ENCODE peak calls at places on chromosomes 6 and 20, in ten cellular contexts. I, Q, B, J, O, G, M, F, K and U are unnamed samples.

GRCh38 chr6:162173448-162173847 is 554.1 kb downstream of the PRKN start:
- DNase-seq in I (no peak), Q (no peak), B (no peak), J (no peak), O (no peak), G (no peak), M (no peak), F (no peak), K (no peak), U (no peak)

GRCh38 chr20:36093025-36093803 is 61.3 kb upstream of the EPB41L1 start:
- DNase-seq in I (no peak), Q (no peak), B (peak; percentile 31), J (peak; percentile 60), O (peak; percentile 82), G (peak; percentile 39), M (no peak), F (no peak), K (peak; percentile 39), U (peak; percentile 78)

GRCh38 chr20:32583581-32584045 is 1.5 kb downstream of the NOL4L start:
- DNase-seq in I (no peak), Q (no peak), B (no peak), J (no peak), O (no peak), G (peak; percentile 84), M (no peak), F (no peak), K (no peak), U (peak; percentile 70)

GRCh38 chr20:62952373-62953166 is at the start of gene SLC17A9:
- DNase-seq in I (no peak), Q (peak; percentile 71), B (peak; percentile 17), J (peak; percentile 71), O (no peak), G (peak; percentile 37), M (no peak), F (no peak), K (no peak), U (peak; percentile 70)

GRCh38 chr20:48489656-48490055 is 338.1 kb downstream of the PREX1 start:
- DNase-seq in I (no peak), Q (no peak), B (no peak), J (no peak), O (no peak), G (peak; percentile 1), M (no peak), F (no peak), K (no peak), U (no peak)

GRCh38 chr20:47440857-47441773 is 60.6 kb upstream of the NCOA3 start:
- DNase-seq in I (no peak), Q (no peak), B (no peak), J (peak; percentile 50), O (peak; percentile 93), G (no peak), M (no peak), F (no peak), K (no peak), U (no peak)

GRCh38 chr6:148307400-148307799 is 35.2 kb upstream of the SASH1 start:
- DNase-seq in I (no peak), Q (no peak), B (no peak), J (no peak), O (no peak), G (no peak), M (no peak), F (no peak), K (no peak), U (no peak)

GRCh38 chr20:4665591-4665990 is 56.1 kb upstream of the PRND start:
- DNase-seq in I (no peak), Q (no peak), B (no peak), J (no peak), O (no peak), G (no peak), M (no peak), F (no peak), K (no peak), U (no peak)

GRCh38 chr6:22682979-22683378 is 113.6 kb downstream of the HDGFL1 start:
- DNase-seq in I (no peak), Q (no peak), B (no peak), J (no peak), O (no peak), G (no peak), M (no peak), F (no peak), K (no peak), U (no peak)

GRCh38 chr6:47403801-47404200 is 73.8 kb upstream of the CD2AP start:
- DNase-seq in I (no peak), Q (no peak), B (no peak), J (no peak), O (no peak), G (no peak), M (no peak), F (no peak), K (no peak), U (no peak)

GRCh38 chr6:78947962-78948361 is 80.6 kb downstream of the IRAK1BP1 start:
- DNase-seq in I (no peak), Q (no peak), B (no peak), J (peak; percentile 25), O (no peak), G (no peak), M (no peak), F (no peak), K (no peak), U (no peak)

GRCh38 chr20:7348253-7348652 is 580.8 kb downstream of the BMP2 start:
- DNase-seq in I (no peak), Q (no peak), B (no peak), J (no peak), O (no peak), G (no peak), M (no peak), F (no peak), K (no peak), U (no peak)

GRCh38 chr6:10589429-10589727 is 68.2 kb downstream of the GCNT2 start:
- DNase-seq in I (no peak), Q (no peak), B (no peak), J (no peak), O (no peak), G (no peak), M (no peak), F (no peak), K (no peak), U (no peak)

GRCh38 chr6:81126150-81126549 is 626.3 kb downstream of the TENT5A start:
- DNase-seq in I (no peak), Q (no peak), B (no peak), J (peak; percentile 62), O (no peak), G (no peak), M (no peak), F (no peak), K (no peak), U (no peak)

GRCh38 chr20:38032585-38033329 is 499 bp downstream of the TTI1 start:
- DNase-seq in I (no peak), Q (no peak), B (no peak), J (no peak), O (peak; percentile 20), G (peak; percentile 77), M (no peak), F (no peak), K (no peak), U (peak; percentile 34)

GRCh38 chr6:37083243-37084138 is 78.0 kb downstream of the FGD2 start:
- DNase-seq in I (no peak), Q (peak; percentile 97), B (no peak), J (peak; percentile 78), O (no peak), G (no peak), M (no peak), F (no peak), K (no peak), U (peak; percentile 79)

GRCh38 chr20:45433316-45433715 is 17.4 kb downstream of the PIGT start:
- DNase-seq in I (no peak), Q (no peak), B (no peak), J (peak; percentile 87), O (no peak), G (peak; percentile 71), M (no peak), F (no peak), K (no peak), U (no peak)

GRCh38 chr20:6744805-6745204 is 22.7 kb upstream of the BMP2 start:
- DNase-seq in I (no peak), Q (no peak), B (no peak), J (peak; percentile 18), O (no peak), G (no peak), M (no peak), F (no peak), K (no peak), U (no peak)

GRCh38 chr6:89301586-89302194 is 13.4 kb downstream of the GABRR2 start:
- DNase-seq in I (no peak), Q (no peak), B (no peak), J (no peak), O (no peak), G (no peak), M (no peak), F (no peak), K (no peak), U (no peak)